ENCODE peak calls at places on chromosomes 7 and 10, in four cellular contexts. J, B, Q and Z are unnamed samples.

GRCh38 chr7:135773451-135773850 is 24.8 kb upstream of the FAM180A start:
- DNase-seq in J (no peak), Q (no peak), B (no peak), Z (no peak)

GRCh38 chr7:134515569-134516468 is 11.5 kb upstream of the AKR1B10 start:
- DNase-seq in B (no peak), J (no peak), Q (peak), Z (no peak)

GRCh38 chr7:71507665-71508064 is 375.7 kb downstream of the GALNT17 start:
- DNase-seq in Q (no peak), B (no peak), J (no peak), Z (no peak)

GRCh38 chr10:98419456-98420261 is 4.7 kb upstream of the PYROXD2 start:
- DNase-seq in J (no peak), Q (no peak), B (no peak), Z (no peak)

GRCh38 chr10:3123571-3124411 is 48.8 kb downstream of the PITRM1 start:
- DNase-seq in B (no peak), J (no peak), Q (no peak), Z (no peak)

GRCh38 chr7:135726389-135726788 is 1.6 kb downstream of the SLC13A4 start:
- DNase-seq in B (no peak), Q (no peak), J (no peak), Z (no peak)

GRCh38 chr10:123655763-123656162 is 10.4 kb upstream of the GPR26 start:
- DNase-seq in B (peak), J (no peak), Q (no peak), Z (peak)

GRCh38 chr10:129360046-129360445 is 107.0 kb upstream of the MGMT start:
- DNase-seq in B (no peak), J (no peak), Q (no peak), Z (no peak)

GRCh38 chr7:129689995-129690581 is 78.6 kb downstream of the NRF1 start:
- DNase-seq in Q (no peak), B (no peak), J (no peak), Z (no peak)

GRCh38 chr10:75351637-75352036 is 49.9 kb downstream of the ZNF503 start:
- DNase-seq in Q (no peak), J (no peak), B (no peak), Z (no peak)

GRCh38 chr10:19250542-19250941 is 201.9 kb downstream of the MALRD1 start:
- DNase-seq in Q (no peak), B (no peak), J (no peak), Z (no peak)

GRCh38 chr10:35040761-35041501 is 49.2 kb downstream of the CUL2 start:
- DNase-seq in Q (peak), J (no peak), B (no peak), Z (no peak)

GRCh38 chr10:71788954-71789353 is 15.6 kb upstream of the VSIR start:
- DNase-seq in B (no peak), J (no peak), Q (no peak), Z (no peak)

GRCh38 chr10:49115015-49115795 is at the start of gene VSTM4:
- DNase-seq in Q (no peak), J (no peak), B (no peak), Z (peak)

GRCh38 chr10:8581521-8582225 is 527.2 kb downstream of the GATA3 start:
- DNase-seq in J (no peak), Q (no peak), B (no peak), Z (no peak)

GRCh38 chr7:36366649-36367560 is 22.8 kb upstream of the ANLN start:
- DNase-seq in B (peak), J (peak), Q (peak), Z (peak)

GRCh38 chr10:133442191-133442966 is 11.4 kb upstream of the SCART1 start:
- DNase-seq in B (no peak), J (no peak), Q (no peak), Z (no peak)

GRCh38 chr7:5827755-5828154 is 46.3 kb upstream of the RNF216 start:
- DNase-seq in Q (peak), B (no peak), J (no peak), Z (peak)

GRCh38 chr7:1537631-1538412 is 7.3 kb downstream of the MAFK start:
- DNase-seq in B (no peak), J (no peak), Q (no peak), Z (peak)

GRCh38 chr7:28292826-28293528 is 112.4 kb upstream of the JAZF1 start:
- DNase-seq in J (peak), Q (no peak), B (no peak), Z (no peak)

GRCh38 chr10:85851300-85851699 is 515.3 kb downstream of the GRID1 start:
- DNase-seq in Q (peak), B (no peak), J (no peak), Z (no peak)

GRCh38 chr7:120052884-120053382 is 220.0 kb upstream of the KCND2 start:
- DNase-seq in J (no peak), Q (no peak), B (no peak), Z (no peak)

GRCh38 chr10:67705921-67706320 is 9.9 kb upstream of the CTNNA3 start:
- DNase-seq in B (no peak), J (no peak), Q (no peak), Z (no peak)

DNA sequence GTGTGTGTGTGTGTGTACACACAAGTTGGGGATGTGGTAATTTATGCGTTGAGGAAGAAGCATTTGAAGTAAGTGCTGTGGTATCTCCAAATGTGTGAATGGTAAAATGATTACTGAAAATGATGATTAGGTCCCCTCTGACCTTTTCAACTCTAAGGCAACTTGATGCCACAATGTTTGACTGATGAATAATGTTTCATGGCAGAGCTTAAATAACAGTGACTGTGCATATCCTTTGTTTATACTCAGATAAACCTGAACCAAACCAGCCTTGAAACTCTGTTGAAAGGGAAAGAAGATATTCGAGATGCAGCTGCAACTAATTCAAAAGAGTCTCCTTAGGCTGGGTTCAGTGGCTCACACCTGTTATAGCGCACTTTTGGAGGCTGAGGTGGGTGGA is 64.8 kb upstream of the YAE1 start:
- DNase-seq in J (no peak), Q (no peak), B (no peak), Z (no peak)
- TF ChIP-seq ZNF274 in J (no peak), Q (no peak), B (no peak), Z (no peak)

DNA sequence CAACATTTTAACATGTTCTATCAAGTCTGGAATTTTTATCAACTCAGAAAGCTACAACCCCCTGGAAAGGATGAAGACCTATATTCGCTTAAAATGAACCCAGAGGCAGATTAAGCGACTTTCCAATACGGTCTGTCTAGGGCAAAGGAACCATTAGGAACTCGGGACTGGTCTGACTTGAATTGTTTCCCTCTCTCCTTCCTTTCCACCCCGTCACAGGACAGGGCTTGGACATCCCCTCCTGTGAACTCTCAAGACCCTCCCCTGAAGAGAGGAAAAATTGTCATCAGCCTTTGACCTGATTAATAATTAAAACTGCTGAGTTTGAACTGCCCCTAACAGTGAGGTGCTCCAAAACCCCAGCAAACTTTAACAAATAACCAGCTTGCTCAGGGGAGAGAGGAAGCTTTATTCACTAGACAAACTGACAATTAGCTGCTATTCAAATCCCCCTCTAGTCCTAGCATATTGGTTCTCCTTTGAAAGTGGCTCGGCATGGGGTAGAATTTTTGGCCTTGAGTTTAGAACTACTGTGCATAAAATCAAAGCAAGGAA is 22.5 kb upstream of the SLF2 start:
- DNase-seq in Q (no peak), J (no peak), B (no peak), Z (no peak)
- H3K9ac ChIP-seq in Q (peak), J (no peak), B (no peak), Z (no peak)

GRCh38 chr10:114458955-114459354 is 54.7 kb upstream of the AFAP1L2 start:
- DNase-seq in J (no peak), B (peak), Q (peak), Z (peak)
- TF ChIP-seq ZNF274 in J (no peak), B (no peak), Q (no peak), Z (no peak)

GRCh38 chr10:73876566-73876965 is 2.2 kb upstream of the CAMK2G start:
- DNase-seq in J (no peak), B (no peak), Q (no peak), Z (no peak)

GRCh38 chr10:73876157-73876556 is 1.8 kb upstream of the CAMK2G start:
- DNase-seq in Q (no peak), B (no peak), J (no peak), Z (no peak)

GRCh38 chr10:73874267-73875138 is at the start of gene CAMK2G:
- DNase-seq in B (no peak), Q (no peak), J (no peak), Z (peak)

GRCh38 chr10:73873843-73874215 is 526 bp downstream of the CAMK2G start:
- DNase-seq in J (no peak), Q (no peak), B (no peak), Z (no peak)

DNA sequence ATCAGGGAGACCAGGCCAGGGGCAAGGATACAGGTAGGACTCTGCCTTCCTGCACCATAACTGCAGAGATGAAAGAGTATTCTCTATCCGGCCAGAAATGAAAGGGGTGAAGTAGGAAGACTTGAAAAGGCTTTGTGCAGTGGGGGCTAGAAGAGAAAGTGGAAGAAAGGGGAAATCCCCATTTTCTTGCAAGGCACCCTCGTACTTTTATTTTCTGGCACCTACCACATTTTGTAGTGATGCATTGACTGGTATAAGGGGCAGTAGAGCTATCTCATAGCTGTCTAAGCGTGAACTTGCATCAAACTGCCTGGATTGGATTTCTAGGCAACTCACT is 752 bp upstream of the CAMK2G start:
- DNase-seq in B (no peak), J (no peak), Q (no peak), Z (no peak)
- H3K9ac ChIP-seq in B (no peak), J (peak), Q (peak), Z (no peak)